ENCODE peak calls at places on chromosome 6, in nine cellular contexts. One of them, this sample, is unnamed.

GRCh38 chr6:151482290-151482689 is 11.5 kb upstream of the CCDC170 start:
- DNase-seq in RCC 7860: no peak
- DNase-seq in mesothelial cell of epicardium: no peak
- DNase-seq in T-cell: no peak
- DNase-seq in uterus: no peak
- DNase-seq in NCI-H345: no peak
- DNase-seq in hypothalamus: no peak
- DNase-seq in T-helper 17 cell: no peak
- DNase-seq in stimulated activated CD8-positive, alpha-beta memory T cell treated with anti-CD3 and anti-CD28 coated beads, Interleukin-15, amount 100 ng/mL, for 24 hours: no peak
- DNase-seq in this sample: no peak

GRCh38 chr6:692356-692851 is 535 bp downstream of the EXOC2 start:
- DNase-seq in T-cell: peak
- DNase-seq in T-helper 17 cell: peak
- DNase-seq in stimulated activated CD8-positive, alpha-beta memory T cell treated with anti-CD3 and anti-CD28 coated beads, Interleukin-15, amount 100 ng/mL, for 24 hours: peak
- DNase-seq in hypothalamus: peak
- DNase-seq in NCI-H345: peak
- DNase-seq in uterus: no peak
- DNase-seq in RCC 7860: peak
- DNase-seq in mesothelial cell of epicardium: peak
- DNase-seq in this sample: peak

GRCh38 chr6:38588631-38589366 is 50.9 kb downstream of the BTBD9 start:
- DNase-seq in hypothalamus: no peak
- DNase-seq in stimulated activated CD8-positive, alpha-beta memory T cell treated with anti-CD3 and anti-CD28 coated beads, Interleukin-15, amount 100 ng/mL, for 24 hours: no peak
- DNase-seq in uterus: no peak
- DNase-seq in T-helper 17 cell: no peak
- DNase-seq in T-cell: no peak
- DNase-seq in mesothelial cell of epicardium: no peak
- DNase-seq in RCC 7860: no peak
- DNase-seq in NCI-H345: no peak
- DNase-seq in this sample: no peak

GRCh38 chr6:111105578-111105977 is 18.3 kb downstream of the SLC16A10 start:
- DNase-seq in T-helper 17 cell: no peak
- DNase-seq in hypothalamus: no peak
- DNase-seq in T-cell: no peak
- DNase-seq in RCC 7860: peak
- DNase-seq in mesothelial cell of epicardium: no peak
- DNase-seq in NCI-H345: peak
- DNase-seq in stimulated activated CD8-positive, alpha-beta memory T cell treated with anti-CD3 and anti-CD28 coated beads, Interleukin-15, amount 100 ng/mL, for 24 hours: no peak
- DNase-seq in uterus: peak
- DNase-seq in this sample: no peak

GRCh38 chr6:27608916-27609883 is 136.3 kb upstream of the ZNF184 start:
- DNase-seq in stimulated activated CD8-positive, alpha-beta memory T cell treated with anti-CD3 and anti-CD28 coated beads, Interleukin-15, amount 100 ng/mL, for 24 hours: no peak
- DNase-seq in NCI-H345: no peak
- DNase-seq in T-helper 17 cell: no peak
- DNase-seq in uterus: no peak
- DNase-seq in RCC 7860: peak
- DNase-seq in hypothalamus: no peak
- DNase-seq in T-cell: no peak
- DNase-seq in mesothelial cell of epicardium: no peak
- DNase-seq in this sample: no peak

GRCh38 chr6:14047151-14047740 is 70.3 kb upstream of the CD83 start:
- DNase-seq in mesothelial cell of epicardium: no peak
- DNase-seq in T-cell: no peak
- DNase-seq in T-helper 17 cell: no peak
- DNase-seq in hypothalamus: no peak
- DNase-seq in stimulated activated CD8-positive, alpha-beta memory T cell treated with anti-CD3 and anti-CD28 coated beads, Interleukin-15, amount 100 ng/mL, for 24 hours: no peak
- DNase-seq in NCI-H345: no peak
- DNase-seq in RCC 7860: no peak
- DNase-seq in uterus: no peak
- DNase-seq in this sample: no peak

GRCh38 chr6:11194399-11195274 is 37.8 kb downstream of the NEDD9 start:
- DNase-seq in T-helper 17 cell: no peak
- DNase-seq in uterus: no peak
- DNase-seq in stimulated activated CD8-positive, alpha-beta memory T cell treated with anti-CD3 and anti-CD28 coated beads, Interleukin-15, amount 100 ng/mL, for 24 hours: no peak
- DNase-seq in mesothelial cell of epicardium: no peak
- DNase-seq in hypothalamus: no peak
- DNase-seq in RCC 7860: no peak
- DNase-seq in NCI-H345: no peak
- DNase-seq in T-cell: no peak
- DNase-seq in this sample: no peak

GRCh38 chr6:79599725-79600259 is 31.3 kb upstream of the SH3BGRL2 start:
- DNase-seq in RCC 7860: no peak
- DNase-seq in T-helper 17 cell: no peak
- DNase-seq in T-cell: no peak
- DNase-seq in NCI-H345: no peak
- DNase-seq in hypothalamus: no peak
- DNase-seq in uterus: no peak
- DNase-seq in stimulated activated CD8-positive, alpha-beta memory T cell treated with anti-CD3 and anti-CD28 coated beads, Interleukin-15, amount 100 ng/mL, for 24 hours: no peak
- DNase-seq in mesothelial cell of epicardium: no peak
- DNase-seq in this sample: no peak